ENCODE peak calls at places on chromosomes 1 and 21, in four cellular contexts. One of them, this sample, is unnamed.

GRCh38 chr1:43214465-43215444 is 42.6 kb downstream of the CFAP57 start:
- DNase-seq in upper lobe of left lung: no peak
- DNase-seq in HT1080: no peak
- DNase-seq in activated gamma-delta T cell treated with Interleukin-2 at 50 U/mL for 16 hours: no peak
- DNase-seq in this sample: no peak

GRCh38 chr21:31873275-31873695 is 465 bp downstream of the HUNK start:
- DNase-seq in upper lobe of left lung: no peak
- DNase-seq in HT1080: no peak
- DNase-seq in activated gamma-delta T cell treated with Interleukin-2 at 50 U/mL for 16 hours: no peak
- DNase-seq in this sample: peak

GRCh38 chr21:22260274-22260673 is 1262.1 kb downstream of the NCAM2 start:
- DNase-seq in upper lobe of left lung: no peak
- DNase-seq in HT1080: no peak
- DNase-seq in activated gamma-delta T cell treated with Interleukin-2 at 50 U/mL for 16 hours: no peak
- DNase-seq in this sample: no peak

GRCh38 chr1:63651110-63651776 is 58.0 kb downstream of the PGM1 start:
- DNase-seq in HT1080: peak
- DNase-seq in upper lobe of left lung: no peak
- DNase-seq in activated gamma-delta T cell treated with Interleukin-2 at 50 U/mL for 16 hours: no peak
- DNase-seq in this sample: no peak

GRCh38 chr1:71621785-71622184 is 541.0 kb upstream of the ZRANB2 start:
- DNase-seq in HT1080: peak
- DNase-seq in activated gamma-delta T cell treated with Interleukin-2 at 50 U/mL for 16 hours: no peak
- DNase-seq in upper lobe of left lung: no peak
- DNase-seq in this sample: no peak

GRCh38 chr1:37890378-37891014 is 31.1 kb upstream of the MTF1 start:
- DNase-seq in HT1080: peak
- DNase-seq in upper lobe of left lung: no peak
- DNase-seq in activated gamma-delta T cell treated with Interleukin-2 at 50 U/mL for 16 hours: no peak
- DNase-seq in this sample: no peak

GRCh38 chr21:29025328-29025713 is 853 bp downstream of the USP16 start:
- DNase-seq in activated gamma-delta T cell treated with Interleukin-2 at 50 U/mL for 16 hours: no peak
- DNase-seq in upper lobe of left lung: no peak
- DNase-seq in HT1080: peak
- DNase-seq in this sample: no peak

GRCh38 chr21:17802568-17802967 is 16.6 kb downstream of the C21orf91 start:
- DNase-seq in upper lobe of left lung: no peak
- DNase-seq in HT1080: peak
- DNase-seq in activated gamma-delta T cell treated with Interleukin-2 at 50 U/mL for 16 hours: no peak
- DNase-seq in this sample: no peak

GRCh38 chr1:193069748-193070394 is 10.5 kb downstream of the RO60 start:
- DNase-seq in activated gamma-delta T cell treated with Interleukin-2 at 50 U/mL for 16 hours: no peak
- DNase-seq in upper lobe of left lung: no peak
- DNase-seq in HT1080: peak
- DNase-seq in this sample: peak

GRCh38 chr1:19260211-19261138 is 8.9 kb downstream of the MRTO4 start:
- DNase-seq in upper lobe of left lung: peak
- DNase-seq in HT1080: peak
- DNase-seq in activated gamma-delta T cell treated with Interleukin-2 at 50 U/mL for 16 hours: no peak
- DNase-seq in this sample: peak

GRCh38 chr1:32877211-32878110 is 6.7 kb upstream of the FNDC5 start:
- DNase-seq in HT1080: no peak
- DNase-seq in upper lobe of left lung: no peak
- DNase-seq in activated gamma-delta T cell treated with Interleukin-2 at 50 U/mL for 16 hours: no peak
- DNase-seq in this sample: no peak

GRCh38 chr1:167450843-167451242 is 67.5 kb downstream of the CD247 start:
- DNase-seq in upper lobe of left lung: no peak
- DNase-seq in activated gamma-delta T cell treated with Interleukin-2 at 50 U/mL for 16 hours: no peak
- DNase-seq in HT1080: no peak
- DNase-seq in this sample: no peak

GRCh38 chr21:42652527-42653491 is 612 bp upstream of the PDE9A start:
- DNase-seq in activated gamma-delta T cell treated with Interleukin-2 at 50 U/mL for 16 hours: no peak
- DNase-seq in HT1080: no peak
- DNase-seq in upper lobe of left lung: peak
- DNase-seq in this sample: peak

GRCh38 chr1:66532798-66533783 is 862 bp upstream of the SGIP1 start:
- DNase-seq in HT1080: no peak
- DNase-seq in upper lobe of left lung: no peak
- DNase-seq in activated gamma-delta T cell treated with Interleukin-2 at 50 U/mL for 16 hours: no peak
- DNase-seq in this sample: no peak

GRCh38 chr1:23793018-23793781 is 2.3 kb downstream of the LYPLA2 start:
- DNase-seq in activated gamma-delta T cell treated with Interleukin-2 at 50 U/mL for 16 hours: peak
- DNase-seq in HT1080: peak
- DNase-seq in upper lobe of left lung: peak
- DNase-seq in this sample: no peak

GRCh38 chr1:36134805-36135339 is 9.8 kb upstream of the COL8A2 start:
- DNase-seq in HT1080: peak
- DNase-seq in upper lobe of left lung: peak
- DNase-seq in activated gamma-delta T cell treated with Interleukin-2 at 50 U/mL for 16 hours: peak
- DNase-seq in this sample: peak

GRCh38 chr1:87515781-87516180 is 187.1 kb downstream of the LMO4 start:
- DNase-seq in activated gamma-delta T cell treated with Interleukin-2 at 50 U/mL for 16 hours: no peak
- DNase-seq in upper lobe of left lung: no peak
- DNase-seq in HT1080: no peak
- DNase-seq in this sample: no peak

GRCh38 chr1:202702088-202702487 is 8.2 kb downstream of the SYT2 start:
- DNase-seq in activated gamma-delta T cell treated with Interleukin-2 at 50 U/mL for 16 hours: no peak
- DNase-seq in upper lobe of left lung: no peak
- DNase-seq in HT1080: no peak
- DNase-seq in this sample: no peak

GRCh38 chr1:153532769-153533599 is 2.8 kb downstream of the S100A6 start:
- DNase-seq in activated gamma-delta T cell treated with Interleukin-2 at 50 U/mL for 16 hours: peak
- DNase-seq in HT1080: peak
- DNase-seq in upper lobe of left lung: peak
- DNase-seq in this sample: peak

GRCh38 chr1:246517391-246517790 is 10.3 kb upstream of the SMYD3 start:
- DNase-seq in upper lobe of left lung: no peak
- DNase-seq in HT1080: no peak
- DNase-seq in activated gamma-delta T cell treated with Interleukin-2 at 50 U/mL for 16 hours: no peak
- DNase-seq in this sample: no peak

GRCh38 chr1:147723691-147724323 is 36.6 kb downstream of the GJA5 start:
- DNase-seq in activated gamma-delta T cell treated with Interleukin-2 at 50 U/mL for 16 hours: no peak
- DNase-seq in HT1080: peak
- DNase-seq in upper lobe of left lung: peak
- DNase-seq in this sample: peak

GRCh38 chr1:7732331-7732730 is 38.8 kb upstream of the VAMP3 start:
- DNase-seq in HT1080: no peak
- DNase-seq in upper lobe of left lung: no peak
- DNase-seq in activated gamma-delta T cell treated with Interleukin-2 at 50 U/mL for 16 hours: no peak
- DNase-seq in this sample: no peak

GRCh38 chr1:234244482-234244881 is 128.8 kb upstream of the COA6 start:
- DNase-seq in HT1080: no peak
- DNase-seq in activated gamma-delta T cell treated with Interleukin-2 at 50 U/mL for 16 hours: no peak
- DNase-seq in upper lobe of left lung: no peak
- DNase-seq in this sample: no peak

GRCh38 chr1:40059292-40059959 is 18.9 kb downstream of the CAP1 start:
- DNase-seq in activated gamma-delta T cell treated with Interleukin-2 at 50 U/mL for 16 hours: no peak
- DNase-seq in upper lobe of left lung: no peak
- DNase-seq in HT1080: peak
- DNase-seq in this sample: no peak

GRCh38 chr1:58855351-58856165 is 71.7 kb upstream of the JUN start:
- DNase-seq in HT1080: peak
- DNase-seq in upper lobe of left lung: no peak
- DNase-seq in activated gamma-delta T cell treated with Interleukin-2 at 50 U/mL for 16 hours: no peak
- DNase-seq in this sample: no peak

GRCh38 chr1:56755911-56756310 is 63.3 kb downstream of the FYB2 start:
- DNase-seq in HT1080: no peak
- DNase-seq in activated gamma-delta T cell treated with Interleukin-2 at 50 U/mL for 16 hours: no peak
- DNase-seq in upper lobe of left lung: no peak
- DNase-seq in this sample: no peak

GRCh38 chr1:93661829-93662474 is 19.7 kb downstream of the BCAR3 start:
- DNase-seq in activated gamma-delta T cell treated with Interleukin-2 at 50 U/mL for 16 hours: no peak
- DNase-seq in HT1080: peak
- DNase-seq in upper lobe of left lung: no peak
- DNase-seq in this sample: no peak

GRCh38 chr1:93979718-93980319 is 70.6 kb upstream of the GCLM start:
- DNase-seq in HT1080: no peak
- DNase-seq in activated gamma-delta T cell treated with Interleukin-2 at 50 U/mL for 16 hours: no peak
- DNase-seq in upper lobe of left lung: no peak
- DNase-seq in this sample: peak

GRCh38 chr1:7117599-7118281 is 332.5 kb downstream of the CAMTA1 start:
- DNase-seq in HT1080: peak
- DNase-seq in upper lobe of left lung: no peak
- DNase-seq in activated gamma-delta T cell treated with Interleukin-2 at 50 U/mL for 16 hours: no peak
- DNase-seq in this sample: no peak

This sample was measured in WERI-Rb-1.